ENCODE peak calls at places on chromosome 15, in four cellular contexts. H is GM12878, G is HepG2, O is SK-N-SH. Y is an unnamed sample.
A peak's percentile ranks its signal among the peaks of the same experiment; 100 is the strongest.

GRCh38 chr15:72404356-72404755 is 6.3 kb downstream of the TMEM202 start:
- DNase-seq in H (no peak), G (no peak), O (no peak), Y (no peak)

GRCh38 chr15:98400120-98400519 is 248.2 kb upstream of the IGF1R start:
- DNase-seq in H (no peak), G (no peak), O (no peak), Y (no peak)

GRCh38 chr15:47750740-47751262 is 33.5 kb downstream of the SEMA6D start:
- DNase-seq in H (no peak), G (no peak), O (no peak), Y (no peak)

GRCh38 chr15:37682304-37682703 is 252.1 kb upstream of the TMCO5A start:
- DNase-seq in H (no peak), G (peak; percentile 5), O (no peak), Y (no peak)

GRCh38 chr15:63918317-63918672 is 84.5 kb upstream of the HERC1 start:
- DNase-seq in H (no peak), G (no peak), O (no peak), Y (no peak)

GRCh38 chr15:100559330-100559729 is 30.6 kb upstream of the CERS3 start:
- DNase-seq in H (no peak), G (peak; percentile 3), O (no peak), Y (no peak)

GRCh38 chr15:64067564-64068030 is 21.3 kb upstream of the DAPK2 start:
- DNase-seq in H (peak; percentile 40), G (peak; percentile 60), O (peak; percentile 90), Y (peak; percentile 61)

GRCh38 chr15:100580414-100580813 is 21.6 kb downstream of the LINS1 start:
- DNase-seq in H (no peak), G (no peak), O (no peak), Y (no peak)

GRCh38 chr15:67013696-67014095 is 51.7 kb upstream of the SMAD3 start:
- DNase-seq in H (no peak), G (no peak), O (no peak), Y (no peak)

GRCh38 chr15:80179025-80179759 is 26.4 kb downstream of the FAH start:
- DNase-seq in H (no peak), G (no peak), O (no peak), Y (peak; percentile 83)

GRCh38 chr15:77599899-77600298 is 32.8 kb downstream of the LINGO1 start:
- DNase-seq in H (no peak), G (peak; percentile 20), O (peak; percentile 68), Y (peak; percentile 49)

GRCh38 chr15:28786521-28786920 is 61.9 kb downstream of the GOLGA6L7 start:
- DNase-seq in H (no peak), G (no peak), O (no peak), Y (no peak)

GRCh38 chr15:92009162-92009561 is 155.7 kb downstream of the SLCO3A1 start:
- DNase-seq in H (no peak), G (no peak), O (no peak), Y (no peak)

GRCh38 chr15:55588070-55588817 is at the start of gene PYGO1:
- DNase-seq in H (no peak), G (peak; percentile 5), O (peak; percentile 87), Y (peak; percentile 69)

DNA sequence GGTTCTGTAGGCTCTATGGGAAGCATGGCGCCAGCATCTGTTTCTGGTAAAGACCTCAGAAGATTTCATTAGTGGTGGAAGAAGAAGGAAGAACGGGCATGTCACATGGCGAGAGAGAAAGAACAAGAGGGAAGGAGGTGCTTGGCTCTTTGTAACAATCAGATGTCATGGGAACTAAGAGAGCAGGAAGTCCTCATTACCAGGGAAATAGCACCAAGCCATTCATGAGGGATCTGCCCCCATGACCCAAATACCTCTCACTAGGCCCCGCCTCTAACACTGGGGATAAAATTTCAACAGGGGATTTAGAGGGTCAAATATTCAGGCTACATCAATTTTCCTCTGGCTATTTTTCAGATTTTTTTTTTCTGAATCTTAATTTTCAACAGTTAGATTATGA is 954.3 kb downstream of the SQOR start:
- DNase-seq in H (no peak), G (no peak), O (no peak), Y (no peak)
- TF ChIP-seq PBX3 in H (no peak), G (no peak), O (no peak), Y (no peak)

GRCh38 chr15:90002428-90002844 is 1.3 kb downstream of the ZNF710 start:
- DNase-seq in H (no peak), G (no peak), O (peak; percentile 84), Y (peak; percentile 56)
- TF ChIP-seq PBX3 in H (no peak), G (no peak), O (no peak), Y (no peak)

DNA sequence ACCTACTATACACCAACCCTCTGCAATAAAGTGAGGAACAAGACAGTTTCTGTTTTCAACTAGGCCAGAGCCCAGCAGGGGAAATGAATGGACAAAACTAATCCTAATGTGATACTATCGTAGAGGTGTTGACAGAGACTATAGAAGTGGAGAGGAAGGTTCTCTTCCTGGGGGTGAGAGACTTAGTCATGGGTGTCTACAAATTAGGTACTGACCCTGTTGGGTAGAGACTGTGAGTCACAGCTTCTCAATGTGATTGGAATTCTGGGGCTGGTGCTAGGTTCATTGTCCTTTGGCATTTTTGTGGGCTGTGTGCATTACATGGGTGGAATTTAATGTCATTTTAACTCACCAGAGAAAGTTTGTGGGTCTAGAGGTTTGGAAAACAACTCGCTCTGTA is 79.3 kb downstream of the ADAMTSL3 start:
- DNase-seq in H (no peak), G (no peak), O (no peak), Y (peak; percentile 22)
- TF ChIP-seq PBX3 in H (no peak), G (no peak), O (no peak), Y (no peak)

DNA sequence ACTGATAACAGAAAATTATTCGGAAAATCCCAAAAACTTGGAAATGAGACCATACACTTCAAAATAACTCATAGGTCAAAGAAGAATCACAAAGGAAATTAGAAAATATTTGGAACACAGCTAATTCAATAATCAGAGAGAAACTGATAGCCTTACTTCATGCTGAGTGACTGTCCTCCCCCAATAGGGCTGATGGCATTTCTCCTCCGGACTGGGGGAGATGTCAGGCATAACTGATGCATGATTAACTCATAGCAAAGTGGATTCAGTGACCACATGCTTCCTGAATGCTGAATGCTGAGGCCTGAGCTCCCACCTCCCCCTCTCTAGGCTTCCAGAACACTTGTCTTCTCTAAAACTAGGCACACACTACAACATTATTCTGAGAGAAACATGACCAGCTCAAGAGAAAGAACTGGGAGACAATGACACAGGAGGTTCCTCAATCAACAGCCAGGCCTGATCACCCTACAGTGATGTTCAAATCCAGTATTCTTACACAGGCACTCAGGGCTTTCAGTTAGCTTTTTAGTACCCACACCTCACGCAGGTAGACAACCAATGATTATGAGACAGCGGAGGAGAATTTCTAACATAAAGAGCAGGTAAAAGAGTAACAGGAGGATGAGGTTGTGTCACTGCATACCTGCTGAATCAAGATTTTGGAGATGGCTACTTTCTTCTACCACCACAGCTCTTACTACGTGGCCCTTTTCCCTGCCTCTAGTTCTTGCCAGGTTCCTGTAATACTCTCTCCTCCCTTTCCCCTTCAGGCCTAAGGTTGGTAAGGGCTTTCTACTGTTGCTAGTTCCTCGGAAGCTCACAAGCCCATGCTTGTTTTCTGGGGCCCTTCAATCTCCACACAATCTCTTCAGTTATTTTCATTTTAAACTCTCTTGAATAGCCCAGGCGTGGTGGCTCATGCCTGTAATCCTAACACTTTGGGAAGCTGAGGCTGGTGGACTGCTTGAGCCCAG is 96.1 kb downstream of the FMN1 start:
- DNase-seq in H (no peak), G (no peak), O (no peak), Y (no peak)
- TF ChIP-seq PBX3 in H (no peak), G (no peak), O (peak; percentile 96), Y (no peak)